ENCODE peak calls at places on chromosome 4, in nine cellular contexts. One of them, this sample, is unnamed.

GRCh38 chr4:178462710-178463109 is 1020.5 kb upstream of the AGA start:
- DNase-seq in activated CD4-positive, alpha-beta T cell treated with anti-CD3 and anti-CD28 coated beads, Interleukin-2, amount 50 U/mL, for 24 hours: no peak
- DNase-seq in ACHN: no peak
- DNase-seq in CD8-positive, alpha-beta T cell: no peak
- DNase-seq in Ammon's horn: no peak
- DNase-seq in dermis blood vessel endothelial cell: no peak
- DNase-seq in stimulated activated CD4-positive, alpha-beta T cell treated with anti-CD3 and anti-CD28 coated beads, Interleukin-4, amount 100 ng/mL, for 4 hours: no peak
- DNase-seq in activated CD8-positive, alpha-beta memory T cell treated with anti-CD3 and anti-CD28 coated beads for 48 hours: no peak
- DNase-seq in pancreas: no peak
- DNase-seq in this sample: no peak

GRCh38 chr4:98399915-98400314 is 138.7 kb downstream of the RAP1GDS1 start:
- DNase-seq in ACHN: no peak
- DNase-seq in stimulated activated CD4-positive, alpha-beta T cell treated with anti-CD3 and anti-CD28 coated beads, Interleukin-4, amount 100 ng/mL, for 4 hours: no peak
- DNase-seq in activated CD8-positive, alpha-beta memory T cell treated with anti-CD3 and anti-CD28 coated beads for 48 hours: no peak
- DNase-seq in activated CD4-positive, alpha-beta T cell treated with anti-CD3 and anti-CD28 coated beads, Interleukin-2, amount 50 U/mL, for 24 hours: no peak
- DNase-seq in Ammon's horn: no peak
- DNase-seq in pancreas: no peak
- DNase-seq in dermis blood vessel endothelial cell: no peak
- DNase-seq in CD8-positive, alpha-beta T cell: no peak
- DNase-seq in this sample: no peak

GRCh38 chr4:43682551-43682950 is 766.1 kb downstream of the KCTD8 start:
- DNase-seq in activated CD4-positive, alpha-beta T cell treated with anti-CD3 and anti-CD28 coated beads, Interleukin-2, amount 50 U/mL, for 24 hours: no peak
- DNase-seq in ACHN: no peak
- DNase-seq in activated CD8-positive, alpha-beta memory T cell treated with anti-CD3 and anti-CD28 coated beads for 48 hours: no peak
- DNase-seq in dermis blood vessel endothelial cell: no peak
- DNase-seq in pancreas: no peak
- DNase-seq in stimulated activated CD4-positive, alpha-beta T cell treated with anti-CD3 and anti-CD28 coated beads, Interleukin-4, amount 100 ng/mL, for 4 hours: no peak
- DNase-seq in CD8-positive, alpha-beta T cell: no peak
- DNase-seq in Ammon's horn: no peak
- DNase-seq in this sample: no peak

GRCh38 chr4:152299553-152299952 is 236.3 kb downstream of the FBXW7 start:
- DNase-seq in CD8-positive, alpha-beta T cell: no peak
- DNase-seq in Ammon's horn: no peak
- DNase-seq in activated CD4-positive, alpha-beta T cell treated with anti-CD3 and anti-CD28 coated beads, Interleukin-2, amount 50 U/mL, for 24 hours: no peak
- DNase-seq in pancreas: no peak
- DNase-seq in dermis blood vessel endothelial cell: no peak
- DNase-seq in activated CD8-positive, alpha-beta memory T cell treated with anti-CD3 and anti-CD28 coated beads for 48 hours: no peak
- DNase-seq in stimulated activated CD4-positive, alpha-beta T cell treated with anti-CD3 and anti-CD28 coated beads, Interleukin-4, amount 100 ng/mL, for 4 hours: no peak
- DNase-seq in ACHN: no peak
- DNase-seq in this sample: no peak

GRCh38 chr4:82217986-82218715 is 155.6 kb downstream of the HNRNPD start:
- DNase-seq in Ammon's horn: peak; percentile 36
- DNase-seq in pancreas: no peak
- DNase-seq in activated CD4-positive, alpha-beta T cell treated with anti-CD3 and anti-CD28 coated beads, Interleukin-2, amount 50 U/mL, for 24 hours: no peak
- DNase-seq in ACHN: no peak
- DNase-seq in CD8-positive, alpha-beta T cell: no peak
- DNase-seq in activated CD8-positive, alpha-beta memory T cell treated with anti-CD3 and anti-CD28 coated beads for 48 hours: no peak
- DNase-seq in stimulated activated CD4-positive, alpha-beta T cell treated with anti-CD3 and anti-CD28 coated beads, Interleukin-4, amount 100 ng/mL, for 4 hours: no peak
- DNase-seq in dermis blood vessel endothelial cell: peak; percentile 10
- DNase-seq in this sample: no peak

GRCh38 chr4:67674098-67674497 is 26.9 kb downstream of the UBA6 start:
- DNase-seq in activated CD4-positive, alpha-beta T cell treated with anti-CD3 and anti-CD28 coated beads, Interleukin-2, amount 50 U/mL, for 24 hours: no peak
- DNase-seq in activated CD8-positive, alpha-beta memory T cell treated with anti-CD3 and anti-CD28 coated beads for 48 hours: no peak
- DNase-seq in CD8-positive, alpha-beta T cell: no peak
- DNase-seq in ACHN: no peak
- DNase-seq in dermis blood vessel endothelial cell: no peak
- DNase-seq in Ammon's horn: no peak
- DNase-seq in pancreas: no peak
- DNase-seq in stimulated activated CD4-positive, alpha-beta T cell treated with anti-CD3 and anti-CD28 coated beads, Interleukin-4, amount 100 ng/mL, for 4 hours: no peak
- DNase-seq in this sample: no peak

GRCh38 chr4:148226341-148226740 is 215.9 kb downstream of the NR3C2 start:
- DNase-seq in activated CD4-positive, alpha-beta T cell treated with anti-CD3 and anti-CD28 coated beads, Interleukin-2, amount 50 U/mL, for 24 hours: no peak
- DNase-seq in Ammon's horn: no peak
- DNase-seq in pancreas: no peak
- DNase-seq in ACHN: no peak
- DNase-seq in stimulated activated CD4-positive, alpha-beta T cell treated with anti-CD3 and anti-CD28 coated beads, Interleukin-4, amount 100 ng/mL, for 4 hours: no peak
- DNase-seq in activated CD8-positive, alpha-beta memory T cell treated with anti-CD3 and anti-CD28 coated beads for 48 hours: no peak
- DNase-seq in dermis blood vessel endothelial cell: no peak
- DNase-seq in CD8-positive, alpha-beta T cell: no peak
- DNase-seq in this sample: no peak

GRCh38 chr4:16029329-16029728 is 54.5 kb downstream of the PROM1 start:
- DNase-seq in activated CD8-positive, alpha-beta memory T cell treated with anti-CD3 and anti-CD28 coated beads for 48 hours: no peak
- DNase-seq in pancreas: no peak
- DNase-seq in CD8-positive, alpha-beta T cell: no peak
- DNase-seq in ACHN: no peak
- DNase-seq in stimulated activated CD4-positive, alpha-beta T cell treated with anti-CD3 and anti-CD28 coated beads, Interleukin-4, amount 100 ng/mL, for 4 hours: no peak
- DNase-seq in Ammon's horn: no peak
- DNase-seq in dermis blood vessel endothelial cell: no peak
- DNase-seq in activated CD4-positive, alpha-beta T cell treated with anti-CD3 and anti-CD28 coated beads, Interleukin-2, amount 50 U/mL, for 24 hours: no peak
- DNase-seq in this sample: no peak

GRCh38 chr4:122584517-122584916 is 36.3 kb downstream of the IL21 start:
- DNase-seq in dermis blood vessel endothelial cell: peak; percentile 74
- DNase-seq in activated CD8-positive, alpha-beta memory T cell treated with anti-CD3 and anti-CD28 coated beads for 48 hours: no peak
- DNase-seq in pancreas: no peak
- DNase-seq in activated CD4-positive, alpha-beta T cell treated with anti-CD3 and anti-CD28 coated beads, Interleukin-2, amount 50 U/mL, for 24 hours: no peak
- DNase-seq in ACHN: peak; percentile 15
- DNase-seq in CD8-positive, alpha-beta T cell: no peak
- DNase-seq in Ammon's horn: peak; percentile 85
- DNase-seq in stimulated activated CD4-positive, alpha-beta T cell treated with anti-CD3 and anti-CD28 coated beads, Interleukin-4, amount 100 ng/mL, for 4 hours: no peak
- DNase-seq in this sample: no peak

GRCh38 chr4:121164291-121164690 is at the start of gene TNIP3:
- DNase-seq in ACHN: no peak
- DNase-seq in pancreas: no peak
- DNase-seq in activated CD4-positive, alpha-beta T cell treated with anti-CD3 and anti-CD28 coated beads, Interleukin-2, amount 50 U/mL, for 24 hours: no peak
- DNase-seq in Ammon's horn: no peak
- DNase-seq in dermis blood vessel endothelial cell: peak; percentile 80
- DNase-seq in activated CD8-positive, alpha-beta memory T cell treated with anti-CD3 and anti-CD28 coated beads for 48 hours: no peak
- DNase-seq in CD8-positive, alpha-beta T cell: no peak
- DNase-seq in stimulated activated CD4-positive, alpha-beta T cell treated with anti-CD3 and anti-CD28 coated beads, Interleukin-4, amount 100 ng/mL, for 4 hours: no peak
- DNase-seq in this sample: no peak